ENCODE peak calls at places on chromosomes 4 and X, in four cellular contexts. W is fibroblast of pulmonary artery, R is left ventricle myocardium inferior, Y is K562. L is an unnamed sample.

GRCh38 chrX:143633530-143634372 is 2.1 kb downstream of the SLITRK4 start:
- DNase-seq in W (no peak), R (no peak), Y (no peak), L (no peak)

GRCh38 chr4:82850684-82851083 is 40.3 kb downstream of the SEC31A start:
- DNase-seq in W (no peak), R (no peak), Y (no peak), L (no peak)

GRCh38 chrX:110427076-110427475 is 68.4 kb downstream of the RTL9 start:
- DNase-seq in W (no peak), R (no peak), Y (no peak), L (no peak)

GRCh38 chr4:164012396-164013027 is 518.0 kb downstream of the TMA16 start:
- DNase-seq in W (peak), R (no peak), Y (peak), L (peak)

GRCh38 chr4:147056951-147057630 is 111.4 kb upstream of the TTC29 start:
- DNase-seq in W (peak), R (no peak), Y (no peak), L (no peak)

GRCh38 chr4:65007841-65008439 is 598.7 kb upstream of the TECRL start:
- DNase-seq in W (peak), R (no peak), Y (peak), L (peak)

GRCh38 chrX:38664285-38664684 is 102.9 kb downstream of the TSPAN7 start:
- DNase-seq in W (peak), R (no peak), Y (peak), L (peak)

GRCh38 chr4:105179539-105180401 is 33.1 kb downstream of the TET2 start:
- DNase-seq in W (no peak), R (no peak), Y (no peak), L (no peak)

GRCh38 chr4:2183394-2183793 is 58.5 kb downstream of the HAUS3 start:
- DNase-seq in W (peak), R (no peak), Y (no peak), L (no peak)

GRCh38 chrX:1813809-1814208 is 198.9 kb downstream of the ASMT start:
- DNase-seq in W (no peak), R (no peak), Y (no peak), L (no peak)

GRCh38 chrX:143634373-143634685 is 1.6 kb downstream of the SLITRK4 start:
- DNase-seq in W (no peak), R (no peak), Y (no peak), L (no peak)

GRCh38 chrX:19332983-19333382 is 10.7 kb upstream of the PDHA1 start:
- DNase-seq in W (peak), R (peak), Y (no peak), L (no peak)

GRCh38 chrX:108139303-108139702 is 47.7 kb downstream of the ATG4A start:
- DNase-seq in W (peak), R (no peak), Y (peak), L (peak)

GRCh38 chr4:95877636-95878035 is 37.7 kb downstream of the PDHA2 start:
- DNase-seq in W (no peak), R (no peak), Y (no peak), L (no peak)

GRCh38 chr4:125013891-125014290 is 300.9 kb upstream of the FAT4 start:
- DNase-seq in W (peak), R (no peak), Y (no peak), L (no peak)

GRCh38 chr4:10461091-10461849 is 4.0 kb upstream of the ZNF518B start:
- DNase-seq in W (peak), R (peak), Y (peak), L (no peak)

GRCh38 chr4:52716364-52717151 is 34.7 kb downstream of the ERVMER34-1 start:
- DNase-seq in W (no peak), R (no peak), Y (peak), L (no peak)

GRCh38 chr4:1049591-1049905 is 38.1 kb downstream of the FGFRL1 start:
- DNase-seq in W (no peak), R (peak), Y (no peak), L (no peak)

GRCh38 chr4:108926058-108926457 is 163.2 kb upstream of the ETNPPL start:
- DNase-seq in W (peak), R (no peak), Y (no peak), L (no peak)

GRCh38 chrX:134026732-134027311 is 41.4 kb upstream of the GPC3 start:
- DNase-seq in W (peak), R (no peak), Y (peak), L (peak)

GRCh38 chr4:2073808-2074481 is 14.8 kb downstream of the NAT8L start:
- DNase-seq in W (no peak), R (no peak), Y (no peak), L (no peak)

GRCh38 chr4:23106516-23106915 is 413.8 kb downstream of the GBA3 start:
- DNase-seq in W (no peak), R (no peak), Y (no peak), L (no peak)

GRCh38 chr4:20662851-20663250 is 37.4 kb upstream of the PACRGL start:
- DNase-seq in W (peak), R (no peak), Y (no peak), L (no peak)

GRCh38 chrX:54930291-54931049 is 9.8 kb downstream of the TRO start:
- DNase-seq in W (no peak), R (no peak), Y (no peak), L (no peak)

GRCh38 chr4:89044147-89044900 is 12.7 kb downstream of the FAM13A start:
- DNase-seq in W (no peak), R (no peak), Y (no peak), L (no peak)

GRCh38 chrX:12975999-12976558 is 1.2 kb downstream of the TMSB4X start:
- DNase-seq in W (peak), R (peak), Y (peak), L (peak)

GRCh38 chrX:101550362-101550761 is at the start of gene ARMCX1:
- DNase-seq in W (peak), R (peak), Y (peak), L (peak)

GRCh38 chr4:37546586-37546985 is 139.6 kb downstream of the RELL1 start:
- DNase-seq in W (no peak), R (no peak), Y (no peak), L (no peak)

GRCh38 chrX:55120767-55121358 is 32.0 kb downstream of the PAGE2 start:
- DNase-seq in W (peak), R (no peak), Y (peak), L (no peak)

GRCh38 chrX:152898442-152898841 is 575 bp downstream of the ZNF185 start:
- DNase-seq in W (no peak), R (no peak), Y (no peak), L (no peak)

GRCh38 chr4:36348403-36348938 is 67.1 kb downstream of the DTHD1 start:
- DNase-seq in W (no peak), R (no peak), Y (no peak), L (no peak)

GRCh38 chr4:7904942-7905341 is 34.7 kb downstream of the AFAP1 start:
- DNase-seq in W (peak), R (no peak), Y (no peak), L (no peak)

GRCh38 chr4:80454561-80454960 is 119.0 kb downstream of the CFAP299 start:
- DNase-seq in W (no peak), R (no peak), Y (no peak), L (peak)

GRCh38 chr4:77538574-77539157 is 67.0 kb upstream of the CXCL13 start:
- DNase-seq in W (peak), R (no peak), Y (no peak), L (peak)

GRCh38 chrX:47595701-47596655 is 13.7 kb downstream of the TIMP1 start:
- DNase-seq in W (peak), R (no peak), Y (no peak), L (no peak)

GRCh38 chrX:47587906-47588735 is 5.9 kb downstream of the TIMP1 start:
- DNase-seq in W (peak), R (no peak), Y (peak), L (no peak)

GRCh38 chrX:47586043-47586787 is 4.0 kb downstream of the TIMP1 start:
- DNase-seq in W (no peak), R (no peak), Y (no peak), L (no peak)

GRCh38 chrX:47587091-47587891 is 5.1 kb downstream of the TIMP1 start:
- DNase-seq in W (peak), R (no peak), Y (no peak), L (no peak)

GRCh38 chrX:47590984-47591383 is 8.7 kb downstream of the TIMP1 start:
- DNase-seq in W (no peak), R (no peak), Y (no peak), L (no peak)
- TF ChIP-seq CTCF in W (no peak), R (no peak), Y (no peak), L (no peak)

GRCh38 chrX:20527458-20528099 is 260.9 kb upstream of the RPS6KA3 start:
- DNase-seq in W (peak), R (peak), Y (peak), L (no peak)
- TF ChIP-seq CTCF in W (peak), R (peak), Y (peak), L (peak)

GRCh38 chr4:189436207-189436606 is 504.5 kb upstream of the FRG1 start:
- DNase-seq in W (no peak), R (no peak), Y (no peak), L (no peak)
- TF ChIP-seq CTCF in W (no peak), R (peak), Y (no peak), L (no peak)

GRCh38 chr4:156196722-156197121 is 243.1 kb upstream of the CTSO start:
- DNase-seq in W (no peak), R (no peak), Y (no peak), L (no peak)
- TF ChIP-seq CTCF in W (no peak), R (no peak), Y (no peak), L (no peak)

L was measured in Calu3.